ENCODE peak calls at places on chromosome 21, in four cellular contexts. Q is tibial nerve, G is colonic mucosa, K is HL-60. C is an unnamed sample. For H3K27me3, the result is how much of the 10 kb centered on the place peaks cover.

GRCh38 chr21:34579411-34579810 is 35.5 kb downstream of the RCAN1 start:
- DNase-seq in Q (no peak), K (no peak), G (no peak), C (no peak)

GRCh38 chr21:31599563-31599962 is 59.9 kb upstream of the SOD1 start:
- DNase-seq in K (no peak), Q (no peak), G (no peak), C (no peak)

GRCh38 chr21:32868631-32869454 is 97.3 kb upstream of the PAXBP1 start:
- DNase-seq in G (no peak), K (no peak), Q (no peak), C (peak)

GRCh38 chr21:17949395-17949794 is 130.2 kb upstream of the C21orf91 start:
- DNase-seq in G (no peak), Q (no peak), K (no peak), C (no peak)

GRCh38 chr21:40507978-40508377 is 339.0 kb downstream of the DSCAM start:
- DNase-seq in K (no peak), G (no peak), Q (no peak), C (no peak)

GRCh38 chr21:34807146-34807880 is 138.5 kb downstream of the CLIC6 start:
- DNase-seq in G (no peak), Q (no peak), K (no peak), C (no peak)

GRCh38 chr21:18274370-18274769 is 29.7 kb downstream of the CHODL start:
- DNase-seq in K (no peak), Q (no peak), G (no peak), C (no peak)

GRCh38 chr21:41025057-41025390 is 142.9 kb upstream of the BACE2 start:
- DNase-seq in G (no peak), K (no peak), Q (no peak), C (no peak)

GRCh38 chr21:40846057-40846456 is 901 bp downstream of the DSCAM start:
- DNase-seq in Q (no peak), K (no peak), G (no peak), C (peak)

GRCh38 chr21:31730687-31731111 is 1.2 kb downstream of the SCAF4 start:
- DNase-seq in Q (peak), K (peak), G (no peak), C (no peak)

GRCh38 chr21:38999148-38999547 is 184.1 kb downstream of the PSMG1 start:
- DNase-seq in Q (no peak), K (no peak), G (no peak), C (no peak)

GRCh38 chr21:34653522-34653921 is 15.3 kb upstream of the CLIC6 start:
- DNase-seq in K (no peak), G (no peak), Q (no peak), C (no peak)

GRCh38 chr21:44372616-44373015 is 19.2 kb downstream of the TRPM2 start:
- DNase-seq in G (no peak), K (no peak), Q (no peak), C (no peak)

GRCh38 chr21:23475518-23476189 is 2131.6 kb downstream of the MRPL39 start:
- DNase-seq in G (no peak), Q (no peak), K (no peak), C (no peak)
- H3K27me3 ChIP-seq in G (under half), Q (under half), K (under half), C (under half)

DNA sequence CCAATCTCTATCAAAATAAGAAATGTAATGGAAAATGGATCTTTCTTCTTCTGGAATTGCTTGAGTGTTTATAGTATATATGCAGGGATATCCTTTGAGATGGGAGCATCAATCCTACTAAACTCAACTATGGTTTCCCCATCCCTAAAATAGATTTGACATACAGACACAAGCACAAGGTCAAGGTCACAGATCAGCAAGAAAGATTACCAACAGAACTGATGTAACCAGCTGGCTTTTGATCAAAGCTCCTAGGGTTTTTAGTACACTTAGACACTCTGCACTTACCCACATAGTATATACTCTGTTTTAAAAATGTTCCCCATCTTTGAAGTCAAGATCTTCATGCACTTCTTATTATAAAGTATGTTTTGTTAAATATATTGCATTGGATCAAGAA is 85.5 kb downstream of the NRIP1 start:
- DNase-seq in K (no peak), Q (no peak), G (no peak), C (no peak)
- H3K27ac ChIP-seq in K (no peak), Q (no peak), G (no peak), C (no peak)

DNA sequence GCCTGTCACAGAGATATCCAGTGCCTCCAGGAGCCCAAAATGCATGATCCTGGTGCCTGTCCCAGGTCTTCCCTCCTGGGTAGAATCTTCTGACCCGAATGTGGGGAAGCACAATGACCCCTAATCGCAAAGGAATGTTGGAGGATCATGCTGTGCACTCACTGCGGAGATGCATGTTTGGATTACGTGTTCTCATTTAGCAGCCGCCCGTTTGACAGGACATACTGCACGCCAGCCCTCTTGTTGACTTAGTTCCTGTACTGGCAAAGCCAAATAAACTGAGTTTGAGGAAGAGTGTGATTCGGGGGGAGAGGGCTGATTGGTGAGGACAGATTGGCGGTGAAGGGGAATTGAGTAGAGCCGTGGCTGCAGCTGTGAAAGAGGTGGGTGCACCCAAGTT is 85.9 kb upstream of the SIM2 start:
- DNase-seq in K (no peak), G (no peak), Q (no peak), C (no peak)
- H3K27me3 ChIP-seq in K (under half), G (under half), Q (under half), C (under half)

GRCh38 chr21:29149771-29150425 is 19.5 kb downstream of the MAP3K7CL start:
- DNase-seq in Q (no peak), G (no peak), K (no peak), C (no peak)
- H3K27ac ChIP-seq in Q (no peak), G (no peak), K (no peak), C (no peak)

DNA sequence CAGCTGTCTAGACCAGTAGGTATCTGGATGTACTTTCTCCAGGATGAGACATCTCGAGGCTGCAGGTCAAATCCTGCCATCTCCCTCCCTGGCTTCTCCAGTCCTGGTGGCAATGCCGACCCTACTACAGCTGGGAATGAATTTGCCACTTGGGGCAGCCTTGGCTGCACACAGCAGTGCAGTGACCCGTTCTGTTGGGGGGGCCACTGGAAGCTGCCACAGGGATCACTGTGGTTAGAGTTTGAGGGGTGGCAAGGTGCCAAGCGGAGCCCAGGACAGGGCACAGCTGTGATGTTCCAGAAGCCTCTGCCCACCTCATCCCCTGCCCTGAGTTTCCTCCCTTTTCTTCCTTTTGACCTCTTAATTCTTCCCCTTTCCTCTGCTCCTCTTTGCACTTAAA is 17.1 kb downstream of the COL6A2 start:
- DNase-seq in K (no peak), Q (no peak), G (no peak), C (no peak)
- H3K27me3 ChIP-seq in K (under half), Q (under half), G (under half), C (under half)

DNA sequence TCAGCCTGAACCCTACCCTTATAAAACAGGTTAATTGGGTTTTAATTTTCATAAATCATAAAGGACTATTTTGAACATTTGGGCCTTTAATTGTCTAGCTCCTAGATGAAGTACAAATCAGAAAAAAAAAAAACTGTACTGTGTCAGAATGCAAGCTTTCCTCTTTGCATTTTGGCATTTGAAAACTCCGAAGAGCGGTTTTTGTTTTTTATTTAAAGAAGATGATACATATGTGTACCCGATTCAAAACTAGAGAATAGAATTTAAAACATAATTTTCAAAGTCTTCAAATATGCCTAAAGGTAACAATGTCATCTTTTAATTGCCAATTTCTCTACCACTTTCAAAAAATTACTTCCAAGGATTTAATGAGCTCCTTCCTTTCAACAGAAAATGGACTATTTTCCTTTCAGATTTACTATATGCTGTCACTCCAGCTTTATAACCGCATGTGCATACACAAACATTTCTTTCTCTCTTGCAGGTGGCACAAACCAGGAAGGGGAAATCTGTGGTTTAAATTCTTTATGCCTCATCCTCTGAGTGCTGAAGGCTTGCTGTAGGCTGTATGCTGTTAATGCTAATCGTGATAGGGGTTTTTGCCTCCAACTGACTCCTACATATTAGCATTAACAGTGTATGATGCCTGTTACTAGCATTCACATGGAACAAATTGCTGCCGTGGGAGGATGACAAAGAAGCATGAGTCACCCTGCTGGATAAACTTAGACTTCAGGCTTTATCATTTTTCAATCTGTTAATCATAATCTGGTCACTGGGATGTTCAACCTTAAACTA is 33.7 kb downstream of the MRPL39 start:
- DNase-seq in G (no peak), Q (no peak), K (peak), C (no peak)
- H3K27ac ChIP-seq in G (peak), Q (no peak), K (no peak), C (no peak)

DNA sequence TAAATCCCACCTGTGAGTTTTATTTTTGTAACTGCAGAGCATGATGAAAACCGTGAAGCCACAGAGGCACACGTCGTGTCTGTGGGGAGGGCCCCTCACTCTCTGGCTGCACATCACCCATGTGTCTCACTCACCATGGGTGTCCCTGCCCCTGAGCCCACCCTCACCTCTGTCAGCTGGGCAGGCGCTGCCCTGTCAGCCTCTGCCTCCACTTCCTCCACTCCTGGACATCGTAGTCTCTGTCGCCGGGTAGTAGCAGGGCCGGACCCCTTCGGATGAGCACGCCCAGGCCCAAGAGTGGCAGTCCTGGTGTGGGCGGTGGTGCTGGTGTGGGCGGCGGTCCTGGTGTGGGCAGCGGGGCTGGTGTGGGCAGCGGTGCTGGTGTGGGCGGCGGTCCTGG is 37.3 kb downstream of the COL18A1 start:
- DNase-seq in K (no peak), Q (no peak), G (no peak), C (no peak)
- H3K27me3 ChIP-seq in K (under half), Q (under half), G (under half), C (under half)

GRCh38 chr21:42704861-42705260 is 51.4 kb downstream of the PDE9A start:
- DNase-seq in G (no peak), K (no peak), Q (no peak), C (no peak)
- H3K27ac ChIP-seq in G (no peak), K (no peak), Q (no peak), C (no peak)

C was measured in esophagus muscularis mucosa.